ENCODE peak calls at places on chromosomes 5 and 9, in four cellular contexts. P is NCI-H510A treated with DMSO at 0.1 percent for 48 hours; C is stimulated activated CD8-positive, alpha-beta memory T cell treated with anti-CD3 and anti-CD28 coated beads, Interleukin-2, amount 100 ng/mL, for 48 hours; U is GM19239. A is an unnamed sample.

GRCh38 chr9:37531699-37532098 is 44.5 kb downstream of the FBXO10 start:
- DNase-seq in P (no peak), C (no peak), U (no peak), A (peak)

GRCh38 chr5:175715627-175716522 is 58.0 kb downstream of the HRH2 start:
- DNase-seq in P (no peak), C (no peak), U (no peak), A (no peak)

GRCh38 chr5:76192837-76193236 is 109.7 kb downstream of the SV2C start:
- DNase-seq in P (no peak), C (no peak), U (no peak), A (no peak)

GRCh38 chr9:105132576-105132975 is 111.9 kb upstream of the SLC44A1 start:
- DNase-seq in P (no peak), C (no peak), U (no peak), A (no peak)

GRCh38 chr9:127065592-127065991 is 56.8 kb downstream of the ANGPTL2 start:
- DNase-seq in P (no peak), C (no peak), U (no peak), A (no peak)

GRCh38 chr5:77638763-77639451 is 394 bp upstream of the OTP start:
- DNase-seq in P (peak), C (no peak), U (no peak), A (peak)

GRCh38 chr9:125995706-125996105 is 248.5 kb downstream of the PBX3 start:
- DNase-seq in P (no peak), C (no peak), U (no peak), A (no peak)

GRCh38 chr9:94697972-94698581 is 28.4 kb upstream of the AOPEP start:
- DNase-seq in P (peak), C (no peak), U (no peak), A (no peak)